ENCODE peak calls at places on chromosomes 7 and 10, in four cellular contexts. One of them, this sample, is unnamed.

GRCh38 chr7:8442814-8443304 is 9.4 kb downstream of the NXPH1 start:
- DNase-seq in IMR-90: no peak
- DNase-seq in HCT116: no peak
- DNase-seq in PC-3: no peak
- DNase-seq in this sample: no peak

GRCh38 chr10:44845672-44846071 is 65.5 kb upstream of the TMEM72 start:
- DNase-seq in IMR-90: no peak
- DNase-seq in HCT116: no peak
- DNase-seq in PC-3: no peak
- DNase-seq in this sample: no peak

GRCh38 chr10:94225589-94225988 is 137.2 kb downstream of the NOC3L start:
- DNase-seq in IMR-90: no peak
- DNase-seq in HCT116: no peak
- DNase-seq in PC-3: peak
- DNase-seq in this sample: no peak

GRCh38 chr10:17348111-17349008 is 106.0 kb downstream of the ST8SIA6 start:
- DNase-seq in IMR-90: peak
- DNase-seq in HCT116: peak
- DNase-seq in PC-3: peak
- DNase-seq in this sample: peak

GRCh38 chr10:22250897-22251605 is 33.2 kb upstream of the EBLN1 start:
- DNase-seq in IMR-90: no peak
- DNase-seq in HCT116: no peak
- DNase-seq in PC-3: peak
- DNase-seq in this sample: no peak

GRCh38 chr7:155323001-155323638 is 25.4 kb downstream of the INSIG1 start:
- DNase-seq in IMR-90: no peak
- DNase-seq in HCT116: no peak
- DNase-seq in PC-3: no peak
- DNase-seq in this sample: no peak

GRCh38 chr7:30168800-30169584 is 34.2 kb downstream of the MTURN start:
- DNase-seq in IMR-90: peak
- DNase-seq in HCT116: no peak
- DNase-seq in PC-3: peak
- DNase-seq in this sample: peak

GRCh38 chr7:2209146-2209960 is 23.4 kb downstream of the MAD1L1 start:
- DNase-seq in IMR-90: peak
- DNase-seq in HCT116: no peak
- DNase-seq in PC-3: peak
- DNase-seq in this sample: no peak

GRCh38 chr10:80204801-80205477 is 398 bp downstream of the ANXA11 start:
- DNase-seq in IMR-90: peak
- DNase-seq in HCT116: no peak
- DNase-seq in PC-3: peak
- DNase-seq in this sample: no peak

GRCh38 chr7:105594034-105594433 is 12.7 kb upstream of the EFCAB10 start:
- DNase-seq in IMR-90: no peak
- DNase-seq in HCT116: no peak
- DNase-seq in PC-3: peak
- DNase-seq in this sample: no peak

GRCh38 chr10:132514841-132515521 is 22.6 kb upstream of the INPP5A start:
- DNase-seq in IMR-90: no peak
- DNase-seq in HCT116: no peak
- DNase-seq in PC-3: no peak
- DNase-seq in this sample: no peak

GRCh38 chr7:134611611-134612151 is 35.0 kb upstream of the BPGM start:
- DNase-seq in IMR-90: no peak
- DNase-seq in HCT116: no peak
- DNase-seq in PC-3: no peak
- DNase-seq in this sample: no peak

GRCh38 chr7:98943336-98943735 is 65.0 kb downstream of the TRRAP start:
- DNase-seq in IMR-90: no peak
- DNase-seq in HCT116: no peak
- DNase-seq in PC-3: no peak
- DNase-seq in this sample: no peak

GRCh38 chr10:125263551-125263950 is 103.2 kb upstream of the CTBP2 start:
- DNase-seq in IMR-90: peak
- DNase-seq in HCT116: peak
- DNase-seq in PC-3: peak
- DNase-seq in this sample: peak

GRCh38 chr7:35792472-35793224 is 8.2 kb upstream of the SEPTIN7 start:
- DNase-seq in IMR-90: peak
- DNase-seq in HCT116: no peak
- DNase-seq in PC-3: no peak
- DNase-seq in this sample: no peak

GRCh38 chr10:108899686-108900085 is 1023.6 kb downstream of the XPNPEP1 start:
- DNase-seq in IMR-90: no peak
- DNase-seq in HCT116: no peak
- DNase-seq in PC-3: no peak
- DNase-seq in this sample: no peak

GRCh38 chr7:75639893-75640600 is 98.7 kb downstream of the HIP1 start:
- DNase-seq in IMR-90: no peak
- DNase-seq in HCT116: no peak
- DNase-seq in PC-3: peak
- DNase-seq in this sample: no peak

GRCh38 chr7:98621573-98622482 is 4.7 kb downstream of the NPTX2 start:
- DNase-seq in IMR-90: no peak
- DNase-seq in HCT116: no peak
- DNase-seq in PC-3: no peak
- DNase-seq in this sample: no peak

GRCh38 chr10:102715880-102716279 is 1.4 kb downstream of the SFXN2 start:
- DNase-seq in IMR-90: no peak
- DNase-seq in HCT116: no peak
- DNase-seq in PC-3: no peak
- DNase-seq in this sample: no peak

GRCh38 chr7:142603870-142604448 is 145.3 kb upstream of the PRSS1 start:
- DNase-seq in IMR-90: peak
- DNase-seq in HCT116: peak
- DNase-seq in PC-3: peak
- DNase-seq in this sample: no peak

GRCh38 chr7:117892821-117893220 is 19.6 kb upstream of the CTTNBP2 start:
- DNase-seq in IMR-90: no peak
- DNase-seq in HCT116: no peak
- DNase-seq in PC-3: no peak
- DNase-seq in this sample: no peak

GRCh38 chr10:114195079-114195478 is 15.9 kb downstream of the TDRD1 start:
- DNase-seq in IMR-90: no peak
- DNase-seq in HCT116: no peak
- DNase-seq in PC-3: peak
- DNase-seq in this sample: peak

GRCh38 chr10:113980408-113981087 is 63.1 kb upstream of the ADRB1 start:
- DNase-seq in IMR-90: no peak
- DNase-seq in HCT116: no peak
- DNase-seq in PC-3: peak
- DNase-seq in this sample: no peak

GRCh38 chr7:116618729-116619128 is 53.3 kb upstream of the MET start:
- DNase-seq in IMR-90: no peak
- DNase-seq in HCT116: no peak
- DNase-seq in PC-3: no peak
- DNase-seq in this sample: no peak

GRCh38 chr10:4947039-4947634 is 16.1 kb upstream of the AKR1C1 start:
- DNase-seq in IMR-90: peak
- DNase-seq in HCT116: no peak
- DNase-seq in PC-3: no peak
- DNase-seq in this sample: no peak

GRCh38 chr7:76071316-76072242 is 23.7 kb downstream of the MDH2 start:
- DNase-seq in IMR-90: peak
- DNase-seq in HCT116: no peak
- DNase-seq in PC-3: no peak
- DNase-seq in this sample: no peak

GRCh38 chr10:62858364-62858763 is 42.2 kb upstream of the EGR2 start:
- DNase-seq in IMR-90: peak
- DNase-seq in HCT116: peak
- DNase-seq in PC-3: no peak
- DNase-seq in this sample: no peak

GRCh38 chr10:74337330-74338016 is 186.5 kb downstream of the ADK start:
- DNase-seq in IMR-90: no peak
- DNase-seq in HCT116: no peak
- DNase-seq in PC-3: peak
- DNase-seq in this sample: no peak

GRCh38 chr7:35802649-35803048 is 1.8 kb downstream of the SEPTIN7 start:
- DNase-seq in IMR-90: peak
- DNase-seq in HCT116: no peak
- DNase-seq in PC-3: no peak
- DNase-seq in this sample: no peak

GRCh38 chr7:77765906-77766800 is 32.1 kb downstream of the TMEM60 start:
- DNase-seq in IMR-90: peak
- DNase-seq in HCT116: no peak
- DNase-seq in PC-3: no peak
- DNase-seq in this sample: no peak

GRCh38 chr10:18658301-18658991 is 785 bp upstream of the ARL5B start:
- DNase-seq in IMR-90: peak
- DNase-seq in HCT116: no peak
- DNase-seq in PC-3: no peak
- DNase-seq in this sample: no peak

GRCh38 chr10:29807407-29807806 is 172.6 kb upstream of the SVIL start:
- DNase-seq in IMR-90: peak
- DNase-seq in HCT116: no peak
- DNase-seq in PC-3: peak
- DNase-seq in this sample: peak

GRCh38 chr10:129033790-129034272 is 433.2 kb upstream of the MGMT start:
- DNase-seq in IMR-90: no peak
- DNase-seq in HCT116: no peak
- DNase-seq in PC-3: no peak
- DNase-seq in this sample: no peak

GRCh38 chr7:27098493-27099223 is 2.9 kb upstream of the HOXA1 start:
- DNase-seq in IMR-90: peak
- DNase-seq in HCT116: no peak
- DNase-seq in PC-3: peak
- DNase-seq in this sample: no peak

GRCh38 chr7:27097686-27098492 is 2.1 kb upstream of the HOXA1 start:
- DNase-seq in IMR-90: peak
- DNase-seq in HCT116: no peak
- DNase-seq in PC-3: peak
- DNase-seq in this sample: no peak

GRCh38 chr7:27099839-27100225 is 2.7 kb downstream of the HOXA2 start:
- DNase-seq in IMR-90: peak
- DNase-seq in HCT116: no peak
- DNase-seq in PC-3: no peak
- DNase-seq in this sample: no peak

GRCh38 chr7:27100601-27101187 is 1.8 kb downstream of the HOXA2 start:
- DNase-seq in IMR-90: peak
- DNase-seq in HCT116: no peak
- DNase-seq in PC-3: no peak
- DNase-seq in this sample: no peak

GRCh38 chr7:27099224-27099838 is 3.2 kb downstream of the HOXA2 start:
- DNase-seq in IMR-90: peak
- DNase-seq in HCT116: no peak
- DNase-seq in PC-3: no peak
- DNase-seq in this sample: no peak
- H3K27ac ChIP-seq in IMR-90: peak
- H3K27ac ChIP-seq in HCT116: no peak
- H3K27ac ChIP-seq in PC-3: peak
- H3K27ac ChIP-seq in this sample: peak

DNA sequence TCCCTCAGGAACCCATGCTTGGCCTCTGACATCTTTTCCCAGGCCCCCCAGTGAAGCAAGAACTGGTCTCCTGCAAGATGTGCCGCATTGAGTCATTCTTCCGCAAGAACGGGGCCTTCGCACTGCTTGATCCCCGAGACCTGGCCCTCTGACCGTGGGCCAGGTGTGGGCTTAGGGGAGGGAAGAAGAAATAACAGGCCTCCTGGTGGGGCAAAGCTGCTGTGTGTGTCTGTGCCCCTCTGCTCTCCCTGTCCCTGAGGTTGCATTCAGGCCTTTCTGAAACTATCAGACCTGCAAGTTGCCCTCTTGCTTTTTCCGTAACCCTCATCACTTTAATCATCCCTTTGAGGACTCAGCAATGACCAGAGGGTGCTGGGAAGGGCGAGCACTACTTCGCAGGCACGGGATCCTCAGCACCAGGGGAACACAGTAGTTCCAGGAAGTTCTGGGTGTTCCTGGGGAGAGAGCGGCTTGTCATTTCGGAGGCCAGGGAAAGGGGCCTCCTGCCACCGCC is 6.0 kb downstream of the ATP6V1F start:
- DNase-seq in IMR-90: no peak
- DNase-seq in HCT116: no peak
- DNase-seq in PC-3: no peak
- DNase-seq in this sample: no peak
- H3K27ac ChIP-seq in IMR-90: no peak
- H3K27ac ChIP-seq in HCT116: peak
- H3K27ac ChIP-seq in PC-3: no peak
- H3K27ac ChIP-seq in this sample: no peak

GRCh38 chr10:95394161-95394880 is 103.5 kb upstream of the PDLIM1 start:
- DNase-seq in IMR-90: no peak
- DNase-seq in HCT116: peak
- DNase-seq in PC-3: peak
- DNase-seq in this sample: peak
- H3K27ac ChIP-seq in IMR-90: no peak
- H3K27ac ChIP-seq in HCT116: peak
- H3K27ac ChIP-seq in PC-3: peak
- H3K27ac ChIP-seq in this sample: peak

DNA sequence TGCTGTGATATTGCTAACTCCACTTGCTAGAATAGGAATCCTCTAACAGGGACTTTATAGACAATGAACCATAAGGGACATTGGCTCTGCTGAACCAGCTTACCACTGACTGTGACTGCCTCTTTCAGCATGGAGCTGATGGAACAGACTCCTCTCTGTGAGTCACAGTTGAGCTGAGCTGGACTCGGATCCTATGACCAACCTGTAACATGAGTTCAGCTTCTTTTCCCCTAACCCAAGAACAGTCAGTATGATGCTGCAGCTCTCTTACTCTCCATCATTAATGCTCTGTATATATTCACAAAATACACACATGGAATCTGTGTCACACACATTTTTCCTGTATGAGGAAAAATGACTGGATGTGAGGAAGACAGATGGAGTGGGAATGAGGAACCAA is 177.9 kb upstream of the BET1 start:
- DNase-seq in IMR-90: peak
- DNase-seq in HCT116: peak
- DNase-seq in PC-3: peak
- DNase-seq in this sample: peak
- H3K27ac ChIP-seq in IMR-90: peak
- H3K27ac ChIP-seq in HCT116: no peak
- H3K27ac ChIP-seq in PC-3: peak
- H3K27ac ChIP-seq in this sample: peak

GRCh38 chr7:55490099-55490498 is 82.2 kb downstream of the VOPP1 start:
- DNase-seq in IMR-90: no peak
- DNase-seq in HCT116: no peak
- DNase-seq in PC-3: no peak
- DNase-seq in this sample: no peak

GRCh38 chr7:55496906-55497305 is 75.4 kb downstream of the VOPP1 start:
- DNase-seq in IMR-90: no peak
- DNase-seq in HCT116: no peak
- DNase-seq in PC-3: no peak
- DNase-seq in this sample: no peak

GRCh38 chr7:55491346-55491745 is 81.0 kb downstream of the VOPP1 start:
- DNase-seq in IMR-90: no peak
- DNase-seq in HCT116: no peak
- DNase-seq in PC-3: no peak
- DNase-seq in this sample: no peak

GRCh38 chr7:55494951-55495350 is 77.4 kb downstream of the VOPP1 start:
- DNase-seq in IMR-90: no peak
- DNase-seq in HCT116: no peak
- DNase-seq in PC-3: no peak
- DNase-seq in this sample: no peak

GRCh38 chr7:55493416-55493815 is 78.9 kb downstream of the VOPP1 start:
- DNase-seq in IMR-90: peak
- DNase-seq in HCT116: no peak
- DNase-seq in PC-3: peak
- DNase-seq in this sample: peak
- H3K27ac ChIP-seq in IMR-90: no peak
- H3K27ac ChIP-seq in HCT116: no peak
- H3K27ac ChIP-seq in PC-3: no peak
- H3K27ac ChIP-seq in this sample: peak